ENCODE peak calls at places on chromosomes 12 and 14, in eight cellular contexts. R, T, V, Q, J, U, B and C are unnamed samples.

GRCh38 chr14:49959822-49960408 is 67.0 kb downstream of the ARF6 start:
- DNase-seq in R (no peak), T (no peak), V (no peak), Q (no peak), J (no peak), U (no peak), B (no peak), C (no peak)

GRCh38 chr14:46051801-46052200 is 599.8 kb downstream of the RPL10L start:
- DNase-seq in R (no peak), T (no peak), V (no peak), Q (no peak), J (no peak), U (no peak), B (peak; percentile 10), C (no peak)

GRCh38 chr12:42953021-42953420 is 363.5 kb upstream of the PRICKLE1 start:
- DNase-seq in R (no peak), T (no peak), V (no peak), Q (no peak), J (no peak), U (no peak), B (no peak), C (no peak)

GRCh38 chr14:96400495-96400894 is 8.6 kb downstream of the AK7 start:
- DNase-seq in R (no peak), T (no peak), V (no peak), Q (no peak), J (no peak), U (no peak), B (no peak), C (no peak)

GRCh38 chr12:989051-989450 is 2.0 kb upstream of the ERC1 start:
- DNase-seq in R (no peak), T (no peak), V (no peak), Q (no peak), J (no peak), U (no peak), B (no peak), C (no peak)

GRCh38 chr12:104643921-104644669 is 187.3 kb downstream of the CHST11 start:
- DNase-seq in R (no peak), T (no peak), V (no peak), Q (peak; percentile 39), J (no peak), U (no peak), B (no peak), C (no peak)

GRCh38 chr14:26522985-26523384 is 74.8 kb downstream of the NOVA1 start:
- DNase-seq in R (no peak), T (no peak), V (no peak), Q (no peak), J (no peak), U (no peak), B (peak; percentile 89), C (no peak)

GRCh38 chr12:131218291-131219172 is 264.8 kb downstream of the ADGRD1 start:
- DNase-seq in R (no peak), T (no peak), V (no peak), Q (no peak), J (peak; percentile 61), U (no peak), B (no peak), C (no peak)

GRCh38 chr12:86634706-86635410 is 378.7 kb upstream of the MGAT4C start:
- DNase-seq in R (no peak), T (no peak), V (no peak), Q (no peak), J (no peak), U (no peak), B (peak; percentile 1), C (no peak)

GRCh38 chr14:95047754-95048153 is 109.6 kb downstream of the DICER1 start:
- DNase-seq in R (no peak), T (no peak), V (no peak), Q (no peak), J (no peak), U (no peak), B (no peak), C (no peak)

GRCh38 chr12:88142610-88142991 is 494 bp downstream of the TMTC3 start:
- DNase-seq in R (no peak), T (peak; percentile 28), V (peak; percentile 2), Q (peak; percentile 52), J (peak; percentile 51), U (peak; percentile 2), B (no peak), C (no peak)

GRCh38 chr12:54958048-54958658 is 26.4 kb downstream of the TESPA1 start:
- DNase-seq in R (peak; percentile 63), T (peak; percentile 48), V (peak; percentile 39), Q (no peak), J (peak; percentile 75), U (peak; percentile 39), B (peak; percentile 72), C (peak; percentile 16)

GRCh38 chr14:104794641-104795467 is 694 bp downstream of the AKT1 start:
- DNase-seq in R (no peak), T (no peak), V (no peak), Q (no peak), J (peak; percentile 56), U (no peak), B (peak; percentile 19), C (no peak)

GRCh38 chr14:94966868-94967267 is 190.5 kb downstream of the DICER1 start:
- DNase-seq in R (no peak), T (no peak), V (no peak), Q (no peak), J (no peak), U (no peak), B (no peak), C (no peak)

GRCh38 chr12:30046376-30046775 is 262.6 kb upstream of the TMTC1 start:
- DNase-seq in R (no peak), T (no peak), V (no peak), Q (no peak), J (no peak), U (no peak), B (no peak), C (no peak)

GRCh38 chr12:12182926-12183325 is 83.9 kb downstream of the LRP6 start:
- DNase-seq in R (no peak), T (no peak), V (no peak), Q (no peak), J (no peak), U (no peak), B (peak; percentile 86), C (no peak)

DNA sequence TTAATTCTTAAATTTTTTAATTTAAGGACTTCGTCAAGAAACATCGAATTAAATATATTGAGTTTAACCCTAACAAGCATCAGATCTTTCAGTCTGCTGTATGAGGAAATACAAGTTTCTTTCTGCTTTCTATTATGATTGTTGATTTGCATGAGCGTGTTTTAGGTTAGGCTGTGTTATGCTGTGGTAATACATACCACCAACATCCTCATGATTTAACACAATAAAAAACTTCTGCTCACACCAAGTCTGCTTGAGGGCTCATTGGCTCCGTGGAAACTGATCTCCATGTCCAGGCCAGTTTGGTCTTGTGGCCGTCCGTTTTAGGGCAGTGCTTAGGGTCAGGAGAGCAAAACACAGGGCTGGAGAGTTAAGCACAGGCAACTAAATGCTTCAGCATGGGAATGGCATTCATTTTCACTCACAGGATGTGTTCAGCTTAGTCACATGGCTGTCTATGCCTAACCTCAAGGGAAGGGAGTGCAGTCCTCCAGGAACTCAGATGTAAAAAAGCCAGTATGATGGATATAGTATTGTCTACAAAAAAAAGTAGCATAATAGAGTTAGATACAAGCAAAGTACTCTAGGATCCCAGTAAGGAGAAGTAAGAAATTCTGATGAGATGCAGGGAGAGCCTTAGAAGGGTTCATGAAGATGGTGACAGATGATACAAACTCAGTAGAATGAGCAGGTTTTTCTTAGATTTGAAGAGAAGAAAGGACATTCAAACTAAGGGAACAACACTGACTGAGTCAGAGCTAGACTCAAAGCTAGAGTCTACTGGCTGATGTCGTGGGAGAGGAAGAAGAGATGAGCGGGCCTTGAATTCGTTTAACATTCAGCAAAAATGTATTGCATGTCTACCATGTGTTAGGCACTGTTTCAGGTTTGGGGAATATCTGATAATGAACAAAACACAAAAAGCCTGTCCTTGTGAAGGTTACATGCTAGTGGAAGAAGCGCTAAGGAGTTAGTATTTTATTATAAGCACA is 16.3 kb downstream of the MARK3 start:
- DNase-seq in R (no peak), T (no peak), V (no peak), Q (no peak), J (peak; percentile 23), U (no peak), B (peak; percentile 87), C (no peak)
- H3K4me1 ChIP-seq in R (peaks cover 26% of the 10 kb centered on the region), T (peaks cover 13% of the 10 kb centered on the region), V (peaks cover 53% of the 10 kb centered on the region), Q (peaks cover 53% of the 10 kb centered on the region), J (peaks cover 32% of the 10 kb centered on the region), U (peaks cover 15% of the 10 kb centered on the region), B (peaks cover 16% of the 10 kb centered on the region), C (peaks cover 13% of the 10 kb centered on the region)

GRCh38 chr14:98928418-98928817 is 343.6 kb downstream of the BCL11B start:
- DNase-seq in R (no peak), T (no peak), V (no peak), Q (peak; percentile 1), J (no peak), U (no peak), B (no peak), C (no peak)
- H3K27ac ChIP-seq in R (no peak overlapping the region), T (no peak overlapping the region), V (no peak overlapping the region), Q (no peak overlapping the region), J (no peak overlapping the region), U (no peak overlapping the region), B (no peak overlapping the region), C (no peak overlapping the region)

DNA sequence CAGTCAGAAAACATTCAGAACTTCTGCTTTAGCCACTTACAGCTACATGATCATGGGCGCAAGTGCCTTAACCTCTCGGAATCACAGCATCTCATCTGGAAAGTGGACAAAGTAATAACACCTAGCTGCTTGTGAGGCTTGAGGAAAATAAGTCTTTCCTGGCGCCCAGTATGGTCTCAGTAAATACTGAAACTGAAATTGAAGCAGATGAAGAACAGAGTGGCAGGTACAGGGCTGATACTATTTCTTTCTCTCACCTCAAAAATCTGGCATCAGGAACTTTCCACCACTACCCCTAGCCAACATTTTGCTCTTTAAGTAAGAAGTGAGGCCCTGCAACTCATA is 129.6 kb upstream of the FUT8 start:
- DNase-seq in R (no peak), T (no peak), V (no peak), Q (no peak), J (no peak), U (no peak), B (no peak), C (no peak)
- H3K4me1 ChIP-seq in R (peaks cover 7% of the 10 kb centered on the region), T (no peaks in the 10 kb centered on the region), V (peaks cover 38% of the 10 kb centered on the region), Q (peaks cover 3% of the 10 kb centered on the region), J (peaks cover 12% of the 10 kb centered on the region), U (peaks cover 20% of the 10 kb centered on the region), B (peaks cover 7% of the 10 kb centered on the region), C (peaks cover 24% of the 10 kb centered on the region)

GRCh38 chr12:108861878-108862587 is 4.7 kb upstream of the SSH1 start:
- DNase-seq in R (no peak), T (no peak), V (no peak), Q (peak; percentile 52), J (no peak), U (no peak), B (no peak), C (no peak)
- H3K27ac ChIP-seq in R (no peak overlapping the region), T (no peak overlapping the region), V (no peak overlapping the region), Q (no peak overlapping the region), J (no peak overlapping the region), U (no peak overlapping the region), B (no peak overlapping the region), C (no peak overlapping the region)

GRCh38 chr14:54629635-54630360 is 62.9 kb downstream of the SAMD4A start:
- DNase-seq in R (no peak), T (no peak), V (no peak), Q (no peak), J (no peak), U (no peak), B (no peak), C (no peak)
- H3K4me1 ChIP-seq in R (peaks cover 28% of the 10 kb centered on the region), T (no peaks in the 10 kb centered on the region), V (peaks cover 38% of the 10 kb centered on the region), Q (peaks cover 37% of the 10 kb centered on the region), J (peaks cover 27% of the 10 kb centered on the region), U (peaks cover 34% of the 10 kb centered on the region), B (peaks cover 15% of the 10 kb centered on the region), C (peaks cover 27% of the 10 kb centered on the region)